ENCODE peak calls at places on chromosomes 11 and 22, in four cellular contexts. C, H, V and T are unnamed samples.

GRCh38 chr11:60970369-60970774 is 1.1 kb upstream of the CD6 start:
- DNase-seq in H (peak), V (peak), C (peak), T (no peak)

GRCh38 chr22:50483977-50484853 is 2.4 kb upstream of the MIOX start:
- DNase-seq in C (peak), V (no peak), H (peak), T (no peak)

GRCh38 chr11:130648601-130649000 is 200.2 kb downstream of the ADAMTS15 start:
- DNase-seq in C (no peak), V (no peak), H (peak), T (peak)

GRCh38 chr11:116373545-116373944 is 399.2 kb downstream of the BUD13 start:
- DNase-seq in V (no peak), C (no peak), H (no peak), T (no peak)

GRCh38 chr11:10896493-10896892 is 38.6 kb upstream of the ZBED5 start:
- DNase-seq in V (no peak), C (no peak), H (no peak), T (no peak)

GRCh38 chr11:115848614-115849013 is 344.4 kb upstream of the CADM1 start:
- DNase-seq in C (no peak), V (no peak), H (no peak), T (no peak)

GRCh38 chr11:76320929-76321328 is 60.0 kb downstream of the THAP12 start:
- DNase-seq in C (no peak), H (no peak), V (no peak), T (no peak)

GRCh38 chr22:19844423-19845368 is 10.0 kb downstream of the GNB1L start:
- DNase-seq in H (peak), V (no peak), C (peak), T (peak)

GRCh38 chr11:71282581-71283351 is 30.4 kb upstream of the SHANK2 start:
- DNase-seq in H (no peak), V (no peak), C (peak), T (peak)

GRCh38 chr22:25386538-25386884 is 167.1 kb downstream of the CRYBB2 start:
- DNase-seq in H (no peak), C (no peak), V (no peak), T (no peak)

GRCh38 chr11:75813622-75814039 is 1.4 kb upstream of the UVRAG start:
- DNase-seq in H (no peak), C (no peak), V (no peak), T (no peak)

GRCh38 chr11:41996558-41996957 is 537.1 kb upstream of the LRRC4C start:
- DNase-seq in H (no peak), V (no peak), C (no peak), T (no peak)

GRCh38 chr22:26553056-26553752 is 36.7 kb downstream of the TPST2 start:
- DNase-seq in V (peak), C (peak), H (no peak), T (no peak)

GRCh38 chr11:117230286-117230961 is 1.4 kb downstream of the PCSK7 start:
- DNase-seq in H (no peak), C (no peak), V (no peak), T (peak)

GRCh38 chr11:33692013-33692504 is 8.6 kb downstream of the C11orf91 start:
- DNase-seq in C (peak), V (peak), H (peak), T (peak)

GRCh38 chr11:96204721-96205459 is 138.1 kb downstream of the MAML2 start:
- DNase-seq in H (no peak), V (no peak), C (no peak), T (no peak)

GRCh38 chr11:111310088-111310487 is 11.7 kb downstream of the POU2AF3 start:
- DNase-seq in V (no peak), H (no peak), C (no peak), T (no peak)

GRCh38 chr11:125517116-125517804 is 21.2 kb upstream of the FEZ1 start:
- DNase-seq in H (no peak), V (no peak), C (peak), T (no peak)

GRCh38 chr11:34788642-34789041 is 127.5 kb downstream of the APIP start:
- DNase-seq in V (no peak), C (no peak), H (no peak), T (no peak)

GRCh38 chr11:71454470-71455113 is 1.6 kb downstream of the NADSYN1 start:
- DNase-seq in H (no peak), C (peak), V (no peak), T (peak)

GRCh38 chr11:5600374-5600851 is 4.0 kb downstream of the TRIM6 start:
- DNase-seq in H (peak), V (peak), C (peak), T (peak)

GRCh38 chr22:21701384-21701971 is 34.1 kb downstream of the YPEL1 start:
- DNase-seq in V (no peak), C (no peak), H (no peak), T (no peak)

GRCh38 chr22:26707581-26707980 is 50.2 kb downstream of the MIAT start:
- DNase-seq in V (no peak), H (no peak), C (no peak), T (no peak)

GRCh38 chr11:69922015-69922595 is 102.9 kb upstream of the FGF3 start:
- DNase-seq in V (no peak), C (no peak), H (peak), T (no peak)

GRCh38 chr11:70240337-70240736 is 30.2 kb upstream of the PPFIA1 start:
- DNase-seq in C (no peak), V (no peak), H (no peak), T (no peak)

GRCh38 chr11:864928-865327 is 22.3 kb downstream of the TSPAN4 start:
- DNase-seq in C (no peak), H (no peak), V (no peak), T (no peak)

GRCh38 chr11:868394-868793 is 25.7 kb downstream of the TSPAN4 start:
- DNase-seq in C (peak), V (no peak), H (no peak), T (no peak)

GRCh38 chr11:867856-868358 is 25.3 kb downstream of the TSPAN4 start:
- DNase-seq in H (no peak), V (no peak), C (no peak), T (no peak)

GRCh38 chr11:865512-866430 is 23.1 kb downstream of the TSPAN4 start:
- DNase-seq in C (no peak), H (no peak), V (no peak), T (no peak)

DNA sequence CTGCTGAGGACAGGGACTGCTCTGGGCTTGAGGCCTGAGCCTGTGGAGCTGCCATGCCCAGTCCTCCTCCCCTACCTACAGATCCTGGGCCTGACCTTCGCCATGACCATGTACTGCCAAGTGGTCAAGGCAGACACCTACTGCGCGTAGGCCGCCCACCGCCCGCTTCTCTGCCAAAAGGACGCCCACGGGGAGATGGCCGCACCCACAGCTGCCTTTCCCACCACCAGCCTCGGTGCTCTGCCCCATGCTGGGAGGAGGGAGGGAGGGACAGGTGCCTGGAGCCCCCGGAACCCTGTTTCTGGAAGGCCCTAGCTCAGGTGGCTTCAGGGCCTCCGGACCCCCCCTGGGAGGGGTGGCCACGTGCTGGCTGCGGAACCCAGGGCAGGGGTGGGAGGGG is 23.8 kb downstream of the TSPAN4 start:
- DNase-seq in H (no peak), V (no peak), C (no peak), T (no peak)
- TF ChIP-seq POLR2A in H (no peak), V (no peak), C (no peak), T (no peak)

GRCh38 chr22:36386351-36386899 is 1.3 kb downstream of the MYH9 start:
- DNase-seq in V (no peak), H (no peak), C (no peak), T (no peak)

GRCh38 chr22:36386900-36387663 is 685 bp downstream of the MYH9 start:
- DNase-seq in C (peak), H (peak), V (no peak), T (peak)

GRCh38 chr22:36385491-36386350 is 2.0 kb downstream of the MYH9 start:
- DNase-seq in V (no peak), C (peak), H (no peak), T (peak)

GRCh38 chr22:36383110-36383581 is 4.6 kb downstream of the MYH9 start:
- DNase-seq in H (no peak), C (peak), V (no peak), T (no peak)

GRCh38 chr22:36384766-36385400 is 2.9 kb downstream of the MYH9 start:
- DNase-seq in C (no peak), V (no peak), H (no peak), T (no peak)
- TF ChIP-seq POLR2A in C (no peak), V (no peak), H (no peak), T (no peak)

DNA sequence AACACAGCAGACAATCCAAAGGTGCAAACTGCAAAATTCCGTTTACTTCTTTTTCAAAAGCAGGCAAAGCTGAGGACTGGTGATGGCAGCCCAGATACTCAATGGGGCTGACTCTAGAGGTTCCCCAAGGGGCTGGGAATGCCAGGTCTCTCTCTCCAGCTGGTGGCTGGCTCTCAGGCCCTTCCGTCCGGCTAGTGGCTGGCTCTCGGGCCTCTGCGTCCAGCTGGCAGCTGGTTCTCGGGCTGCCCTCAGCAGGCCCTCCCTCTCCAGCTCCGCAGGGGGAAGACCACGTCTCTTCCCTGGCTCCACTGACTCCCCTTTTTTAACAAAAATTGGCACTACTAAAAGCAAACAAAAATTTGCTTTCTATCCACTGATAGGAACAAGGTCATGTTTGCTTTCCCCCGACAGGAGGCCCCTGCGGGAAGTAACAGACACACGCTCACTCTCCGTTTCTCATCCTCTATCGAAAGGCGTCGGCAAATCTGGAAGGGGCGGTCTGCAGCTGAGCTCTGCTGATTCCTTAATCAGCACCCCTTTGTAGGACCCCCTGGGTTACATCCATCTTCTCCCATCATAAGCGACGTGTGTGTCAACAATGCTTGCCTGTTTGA is 381.4 kb downstream of the BRD1 start:
- DNase-seq in V (no peak), H (no peak), C (no peak), T (no peak)
- TF ChIP-seq POLR2A in V (no peak), H (no peak), C (no peak), T (no peak)

GRCh38 chr11:2929880-2930704 is 872 bp upstream of the PHLDA2 start:
- DNase-seq in C (peak), H (peak), V (peak), T (peak)
- TF ChIP-seq POLR2A in C (no peak), H (no peak), V (no peak), T (no peak)

DNA sequence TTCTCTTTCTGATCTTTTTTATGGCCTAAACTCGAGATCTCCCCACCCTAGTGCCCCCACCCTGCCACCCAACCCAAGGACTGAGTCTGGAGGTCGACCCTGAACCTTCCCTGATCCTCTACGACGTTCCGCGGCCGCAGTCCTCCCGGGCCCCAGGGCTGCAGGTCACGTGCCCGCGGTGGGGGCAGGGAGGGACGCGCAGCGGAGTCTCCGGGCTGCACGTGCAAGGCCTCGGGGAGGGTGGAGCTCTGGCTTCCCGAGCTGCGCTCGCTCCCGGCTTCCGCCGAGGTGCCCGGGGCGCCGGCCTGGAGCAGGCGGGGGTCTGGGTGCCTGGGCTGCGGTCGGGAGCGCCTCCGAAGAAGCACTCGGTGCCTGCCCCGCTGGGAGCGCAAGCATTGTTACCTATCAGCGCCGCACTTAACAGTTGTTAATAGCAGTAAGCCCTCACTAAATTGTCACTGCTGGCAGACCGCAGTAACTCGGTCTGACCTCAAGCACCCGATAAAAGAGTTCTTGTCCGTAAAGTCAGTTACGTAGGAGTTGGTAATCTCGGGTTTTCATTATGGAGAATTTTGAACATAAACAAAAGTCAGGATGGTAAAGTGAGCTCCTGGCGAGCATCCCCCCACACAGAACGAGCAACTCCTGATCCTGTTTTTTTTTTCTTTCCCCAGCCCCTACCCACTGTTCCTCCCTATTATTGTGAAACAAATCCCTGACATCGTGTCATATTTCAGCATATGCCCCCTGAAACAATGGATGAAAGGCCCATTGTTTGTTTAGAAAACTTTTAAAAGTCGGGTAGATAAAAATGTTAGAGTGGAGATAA is 69.7 kb upstream of the EP300 start:
- DNase-seq in C (peak), H (peak), V (peak), T (peak)
- TF ChIP-seq POLR2A in C (peak), H (no peak), V (peak), T (peak)

GRCh38 chr22:49382451-49382735 is 445.3 kb downstream of the BRD1 start:
- DNase-seq in V (no peak), H (no peak), C (no peak), T (peak)
- TF ChIP-seq POLR2A in V (no peak), H (no peak), C (no peak), T (no peak)

GRCh38 chr11:59560702-59561469 is 49.5 kb downstream of the OR4D9 start:
- DNase-seq in H (peak), V (peak), C (peak), T (peak)
- TF ChIP-seq POLR2A in H (no peak), V (no peak), C (no peak), T (peak)

GRCh38 chr11:44952500-44953260 is 2.0 kb upstream of the TP53I11 start:
- DNase-seq in V (no peak), H (no peak), C (no peak), T (no peak)

GRCh38 chr11:44952082-44952481 is 1.4 kb upstream of the TP53I11 start:
- DNase-seq in C (no peak), H (no peak), V (no peak), T (no peak)

GRCh38 chr11:44949160-44950035 is 1.3 kb downstream of the TP53I11 start:
- DNase-seq in C (no peak), H (no peak), V (peak), T (no peak)

GRCh38 chr11:44950036-44950624 is 553 bp downstream of the TP53I11 start:
- DNase-seq in V (no peak), C (no peak), H (peak), T (no peak)

GRCh38 chr11:44950625-44951472 is at the start of gene TP53I11:
- DNase-seq in C (peak), V (peak), H (peak), T (peak)
- TF ChIP-seq POLR2A in C (peak), V (peak), H (no peak), T (no peak)

DNA sequence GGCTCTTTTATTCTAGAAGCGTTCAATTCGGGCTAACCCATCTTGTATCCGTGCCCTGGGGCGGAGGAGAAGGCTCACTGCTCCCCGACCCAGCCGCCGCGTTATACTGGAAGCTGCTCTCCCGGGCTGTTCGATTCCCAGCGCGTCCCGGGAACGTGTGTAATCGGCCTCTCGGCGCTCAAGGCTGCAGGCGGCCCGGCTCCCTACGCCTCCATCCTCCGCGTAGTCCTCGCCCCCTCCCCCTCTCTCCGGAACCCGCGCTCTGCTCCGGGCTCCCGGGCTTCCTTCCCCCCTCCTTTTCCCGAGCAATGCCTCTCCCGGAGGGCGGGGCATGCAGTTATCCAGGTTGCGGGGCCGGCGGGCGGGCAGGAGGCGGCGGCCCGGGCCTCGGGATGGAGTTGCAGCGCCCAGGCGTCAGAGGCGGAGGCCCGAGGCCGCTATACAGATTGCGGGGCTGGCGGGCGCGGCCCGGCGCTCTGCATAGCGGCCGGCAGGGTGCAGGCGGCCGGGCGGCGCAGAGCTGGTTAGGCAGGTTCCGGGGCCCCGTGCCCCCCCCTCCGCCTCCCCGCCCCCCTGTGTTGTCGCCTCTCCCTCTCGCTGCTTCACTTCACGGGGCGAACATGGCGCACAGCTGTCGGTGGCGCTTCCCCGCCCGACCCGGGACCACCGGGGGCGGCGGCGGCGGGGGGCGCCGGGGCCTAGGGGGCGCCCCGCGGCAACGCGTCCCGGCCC is at the start of gene KMT2A:
- DNase-seq in C (peak), V (peak), H (peak), T (peak)
- TF ChIP-seq POLR2A in C (no peak), V (peak), H (no peak), T (no peak)